ENCODE peak calls at places on chromosomes 13 and 19, in seven cellular contexts. D is GM12865; T is effector memory CD4-positive, alpha-beta T cell; Q is Panc1; U is hepatocyte; X is SK-N-SH; O is astrocyte of the cerebellum. I is an unnamed sample.

GRCh38 chr13:93947651-93948050 is 531.8 kb downstream of the DCT start:
- DNase-seq in U (no peak), O (no peak), Q (no peak), D (no peak), X (no peak), T (no peak), I (no peak)

GRCh38 chr19:35063940-35064818 is 22.7 kb downstream of the HPN start:
- DNase-seq in O (peak; percentile 39), T (no peak), D (no peak), U (peak; percentile 41), Q (peak; percentile 13), X (no peak), I (no peak)

GRCh38 chr19:39411006-39411831 is 1.2 kb upstream of the PLEKHG2 start:
- DNase-seq in O (no peak), X (no peak), U (peak; percentile 86), T (no peak), Q (no peak), D (peak; percentile 53), I (no peak)

GRCh38 chr19:16561382-16561781 is 10.8 kb downstream of the SLC35E1 start:
- DNase-seq in Q (no peak), T (no peak), D (no peak), U (no peak), O (no peak), X (no peak), I (no peak)

GRCh38 chr19:53659292-53659691 is 27.5 kb downstream of the DPRX start:
- DNase-seq in Q (peak; percentile 10), D (no peak), O (no peak), T (no peak), U (peak; percentile 88), X (peak; percentile 33), I (no peak)

GRCh38 chr13:107993239-107993948 is 221.9 kb downstream of the LIG4 start:
- DNase-seq in O (no peak), T (no peak), Q (no peak), X (no peak), U (no peak), D (peak; percentile 21), I (peak; percentile 36)

GRCh38 chr19:9857920-9858746 is 23.0 kb downstream of the PIN1 start:
- DNase-seq in U (no peak), Q (no peak), X (no peak), D (peak; percentile 12), T (no peak), O (no peak), I (no peak)

GRCh38 chr19:4636151-4636717 is 3.1 kb upstream of the TNFAIP8L1 start:
- DNase-seq in Q (no peak), D (peak; percentile 68), X (peak; percentile 92), U (peak; percentile 84), O (no peak), T (peak; percentile 65), I (no peak)

GRCh38 chr13:98480915-98481510 is 95.9 kb downstream of the STK24 start:
- DNase-seq in Q (no peak), D (peak; percentile 84), X (peak; percentile 49), U (no peak), O (no peak), T (no peak), I (no peak)

GRCh38 chr19:30227071-30227621 is 145.0 kb upstream of the ZNF536 start:
- DNase-seq in Q (no peak), O (no peak), U (peak; percentile 27), T (no peak), X (no peak), D (no peak), I (no peak)

GRCh38 chr13:26021516-26021915 is 30.3 kb downstream of the SHISA2 start:
- DNase-seq in X (no peak), O (no peak), D (no peak), U (no peak), T (no peak), Q (no peak), I (no peak)

GRCh38 chr19:34126966-34127365 is 45.3 kb upstream of the LSM14A start:
- DNase-seq in U (no peak), X (peak; percentile 22), D (no peak), O (no peak), Q (no peak), T (no peak), I (no peak)

GRCh38 chr13:91144054-91144453 is 203.4 kb upstream of the MIR17HG start:
- DNase-seq in U (no peak), Q (no peak), O (no peak), T (no peak), X (peak; percentile 16), D (no peak), I (no peak)

GRCh38 chr13:30847697-30848307 is 58.3 kb upstream of the MEDAG start:
- DNase-seq in X (no peak), O (peak; percentile 99), D (peak; percentile 72), T (no peak), Q (no peak), U (peak; percentile 57), I (no peak)

GRCh38 chr19:5093953-5094718 is 125.2 kb downstream of the KDM4B start:
- DNase-seq in X (no peak), T (no peak), U (no peak), D (no peak), Q (no peak), O (no peak), I (no peak)

GRCh38 chr13:51524846-51525566 is 59.3 kb upstream of the WDFY2 start:
- DNase-seq in O (no peak), Q (no peak), X (no peak), T (no peak), D (no peak), U (peak; percentile 19), I (no peak)

GRCh38 chr13:98959775-98960325 is 18.0 kb downstream of the DOCK9 start:
- DNase-seq in Q (no peak), U (no peak), D (no peak), X (no peak), O (no peak), T (no peak), I (no peak)

GRCh38 chr13:44132710-44133109 is 240.9 kb upstream of the SERP2 start:
- DNase-seq in Q (no peak), X (no peak), D (no peak), U (no peak), T (no peak), O (no peak), I (no peak)

GRCh38 chr19:56271096-56271495 is 1.5 kb upstream of the EDDM13 start:
- DNase-seq in D (no peak), O (no peak), Q (no peak), U (no peak), T (no peak), X (no peak), I (no peak)
- H3K4me3 ChIP-seq in D (no peak overlapping the region), O (no peak overlapping the region), Q (no peak overlapping the region), U (no peak overlapping the region), T (no peak overlapping the region), X (no peak overlapping the region), I (no peak overlapping the region)

DNA sequence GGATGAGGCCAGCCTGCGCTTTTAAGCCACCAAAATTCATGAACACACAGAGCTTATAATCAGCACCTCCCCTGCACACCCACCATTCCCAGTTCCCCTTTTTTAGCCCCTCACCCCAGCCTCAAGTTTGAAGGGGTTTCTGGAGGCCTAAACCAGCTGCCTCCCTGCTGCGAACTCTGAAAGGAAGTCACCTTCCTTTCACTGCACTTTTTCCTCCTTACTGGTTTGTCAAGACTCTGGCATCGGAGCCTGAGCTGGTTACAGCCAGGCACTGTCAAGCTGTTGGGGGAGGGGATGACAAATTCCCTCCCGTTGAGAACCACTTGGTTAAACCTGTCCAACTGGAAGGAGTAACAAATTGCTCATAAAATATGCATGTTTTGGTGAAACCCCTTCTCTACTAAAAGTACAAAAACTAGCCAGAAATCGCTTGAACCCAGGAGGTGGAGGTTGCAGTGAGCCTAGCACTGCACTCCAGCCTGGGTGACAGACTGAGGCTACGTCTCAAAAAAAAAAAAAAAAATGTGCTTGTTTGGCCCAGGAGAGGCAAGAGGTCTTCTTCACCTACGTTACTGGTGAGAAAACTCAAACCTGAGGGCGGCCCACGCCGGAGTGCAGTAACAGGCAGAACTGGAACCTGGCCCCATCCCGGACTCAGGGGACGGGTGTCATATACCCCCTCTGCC is 671 bp upstream of the ADAT3 start:
- DNase-seq in T (no peak), Q (no peak), O (no peak), U (peak; percentile 79), D (peak; percentile 90), X (no peak), I (no peak)
- H3K4me3 ChIP-seq in T (no peak overlapping the region), Q (peak overlapping the region; percentile 62), O (peak overlapping the region; percentile 10), U (no peak overlapping the region), D (peak overlapping the region; percentile 68), X (no peak overlapping the region), I (peak overlapping the region; percentile 33)

GRCh38 chr13:112898786-112899617 is 70.0 kb upstream of the MCF2L start:
- DNase-seq in D (no peak), Q (no peak), T (no peak), X (no peak), O (no peak), U (no peak), I (no peak)
- H3K4me3 ChIP-seq in D (no peak overlapping the region), Q (no peak overlapping the region), T (no peak overlapping the region), X (no peak overlapping the region), O (no peak overlapping the region), U (no peak overlapping the region), I (no peak overlapping the region)

GRCh38 chr19:19488875-19489690 is 26.3 kb downstream of the TSSK6 start:
- DNase-seq in Q (peak; percentile 64), U (peak; percentile 93), T (peak; percentile 95), O (peak; percentile 82), X (peak; percentile 82), D (peak; percentile 92), I (peak; percentile 87)
- H3K4me3 ChIP-seq in Q (peak overlapping the region; percentile 37), U (no peak overlapping the region), T (peak overlapping the region; percentile 17), O (no peak overlapping the region), X (peak overlapping the region; percentile 19), D (peak overlapping the region; percentile 7), I (peak overlapping the region; percentile 25)

GRCh38 chr13:82688400-82688999 is 1193.8 kb downstream of the SLITRK1 start:
- DNase-seq in U (no peak), D (peak; percentile 0), O (no peak), X (no peak), Q (no peak), T (no peak), I (no peak)
- H3K4me3 ChIP-seq in U (no peak overlapping the region), D (no peak overlapping the region), O (no peak overlapping the region), X (peak overlapping the region; percentile 35), Q (peak overlapping the region; percentile 36), T (peak overlapping the region; percentile 37), I (peak overlapping the region; percentile 32)

DNA sequence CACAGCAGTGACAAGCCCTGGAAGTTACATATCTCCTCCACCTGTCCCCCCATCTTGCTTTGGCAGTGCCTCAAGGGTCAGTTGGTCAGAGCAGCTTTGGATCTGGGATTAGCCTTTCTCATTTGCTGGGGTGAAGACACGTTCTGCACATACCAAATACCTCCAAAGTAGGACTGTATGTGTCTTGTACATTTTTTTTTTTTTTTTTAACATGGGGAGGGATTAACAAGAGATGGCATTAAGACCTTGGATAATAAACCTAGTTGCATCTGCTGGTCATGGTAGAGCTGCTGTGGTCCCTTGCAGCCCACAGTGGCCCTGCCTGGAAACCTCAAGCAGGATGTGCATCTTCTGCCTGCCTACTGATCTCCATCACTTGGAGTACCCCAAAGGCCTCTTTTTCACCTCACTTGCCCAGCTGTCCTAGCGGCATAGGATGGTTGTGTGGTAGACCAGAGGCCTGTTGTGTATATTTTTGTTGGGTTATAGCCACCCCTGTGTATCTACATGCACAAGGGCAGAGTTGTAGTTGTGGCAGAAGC is 2.5 kb downstream of the RPS19 start:
- DNase-seq in T (no peak), X (no peak), Q (no peak), O (no peak), D (peak; percentile 32), U (no peak), I (no peak)
- H3K4me3 ChIP-seq in T (no peak overlapping the region), X (peak overlapping the region; percentile 83), Q (no peak overlapping the region), O (peak overlapping the region; percentile 3), D (peak overlapping the region; percentile 99), U (no peak overlapping the region), I (peak overlapping the region; percentile 9)

GRCh38 chr13:46551410-46552301 is 1.3 kb upstream of the LRCH1 start:
- DNase-seq in O (no peak), D (peak; percentile 76), U (peak; percentile 86), T (peak; percentile 43), X (peak; percentile 65), Q (peak; percentile 45), I (no peak)
- H3K4me3 ChIP-seq in O (peak overlapping the region; percentile 78), D (peak overlapping the region; percentile 98), U (no peak overlapping the region), T (peak overlapping the region; percentile 10), X (no peak overlapping the region), Q (peak overlapping the region; percentile 64), I (peak overlapping the region; percentile 97)

I was measured in epithelial cell of proximal tubule.